ENCODE peak calls at places on chromosomes 7 and 10, in four cellular contexts. P is CD4-positive, alpha-beta T cell; I is fibroblast of the aortic adventitia; O is activated B cell treated with CpG ODN at 0.5 μM for 24 hours. S is an unnamed sample.

GRCh38 chr10:77500754-77501151 is 136.9 kb downstream of the KCNMA1 start:
- DNase-seq in P (no peak), I (no peak), O (no peak), S (no peak)

GRCh38 chr10:11546581-11546980 is 64.9 kb downstream of the USP6NL start:
- DNase-seq in P (no peak), I (no peak), O (no peak), S (no peak)

GRCh38 chr10:124152139-124152780 is 58.9 kb upstream of the CHST15 start:
- DNase-seq in P (peak; percentile 31), I (peak; percentile 90), O (no peak), S (no peak)

GRCh38 chr7:5689118-5689517 is 92.3 kb downstream of the RNF216 start:
- DNase-seq in P (peak; percentile 62), I (peak; percentile 68), O (no peak), S (no peak)

GRCh38 chr7:36945612-36946400 is 221.5 kb upstream of the AOAH start:
- DNase-seq in P (no peak), I (no peak), O (no peak), S (no peak)

GRCh38 chr10:80596391-80597257 is 58.9 kb downstream of the SH2D4B start:
- DNase-seq in P (peak; percentile 36), I (peak; percentile 29), O (no peak), S (peak; percentile 20)

GRCh38 chr10:126041804-126042231 is 145.5 kb downstream of the FANK1 start:
- DNase-seq in P (peak; percentile 54), I (peak; percentile 50), O (peak; percentile 82), S (no peak)

GRCh38 chr7:125173571-125173970 is 243.9 kb upstream of the POT1 start:
- DNase-seq in P (no peak), I (no peak), O (no peak), S (no peak)

GRCh38 chr7:116984917-116985316 is 31.6 kb downstream of the ST7 start:
- DNase-seq in P (no peak), I (peak; percentile 58), O (no peak), S (no peak)

GRCh38 chr10:112361951-112362770 is 11.8 kb upstream of the ACSL5 start:
- DNase-seq in P (no peak), I (peak; percentile 74), O (no peak), S (no peak)

GRCh38 chr7:30778246-30779025 is 7.2 kb downstream of the MINDY4 start:
- DNase-seq in P (no peak), I (peak; percentile 66), O (no peak), S (no peak)

GRCh38 chr10:106519376-106520035 is 645.0 kb downstream of the SORCS1 start:
- DNase-seq in P (no peak), I (no peak), O (no peak), S (no peak)

GRCh38 chr10:101121661-101122045 is 9.4 kb upstream of the TLX1 start:
- DNase-seq in P (no peak), I (no peak), O (no peak), S (no peak)

GRCh38 chr7:155455776-155456516 is 2.0 kb upstream of the EN2 start:
- DNase-seq in P (no peak), I (no peak), O (no peak), S (no peak)

GRCh38 chr7:26713981-26714380 is 150.4 kb downstream of the SKAP2 start:
- DNase-seq in P (no peak), I (no peak), O (no peak), S (no peak)

GRCh38 chr10:91579351-91579985 is 53.4 kb downstream of the PPP1R3C start:
- DNase-seq in P (no peak), I (peak; percentile 72), O (no peak), S (no peak)

GRCh38 chr10:75208177-75208576 is 2.4 kb upstream of the VDAC2 start:
- DNase-seq in P (no peak), I (peak; percentile 79), O (no peak), S (no peak)

DNA sequence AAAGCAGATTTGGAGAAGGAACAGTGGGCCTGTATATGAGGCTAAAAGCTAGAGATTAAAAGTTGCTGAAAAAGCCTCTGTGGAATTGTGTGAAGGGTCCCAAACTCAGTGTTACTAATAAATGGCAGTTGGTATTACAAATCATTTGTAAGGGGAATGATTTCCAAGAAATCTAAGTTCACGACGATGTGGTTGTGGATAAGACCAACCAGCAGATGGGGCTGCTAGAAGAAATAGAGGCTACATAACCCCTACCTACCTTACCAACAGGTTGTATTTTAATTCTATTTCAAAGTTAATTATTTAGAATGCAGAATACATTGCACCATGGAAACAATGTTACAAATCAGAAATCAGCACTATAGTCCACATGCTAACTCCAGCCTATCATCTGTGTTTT is 377.1 kb downstream of the HPSE2 start:
- DNase-seq in P (no peak), I (no peak), O (no peak), S (no peak)
- TF ChIP-seq CTCF in P (no peak), I (no peak), O (no peak), S (no peak)

DNA sequence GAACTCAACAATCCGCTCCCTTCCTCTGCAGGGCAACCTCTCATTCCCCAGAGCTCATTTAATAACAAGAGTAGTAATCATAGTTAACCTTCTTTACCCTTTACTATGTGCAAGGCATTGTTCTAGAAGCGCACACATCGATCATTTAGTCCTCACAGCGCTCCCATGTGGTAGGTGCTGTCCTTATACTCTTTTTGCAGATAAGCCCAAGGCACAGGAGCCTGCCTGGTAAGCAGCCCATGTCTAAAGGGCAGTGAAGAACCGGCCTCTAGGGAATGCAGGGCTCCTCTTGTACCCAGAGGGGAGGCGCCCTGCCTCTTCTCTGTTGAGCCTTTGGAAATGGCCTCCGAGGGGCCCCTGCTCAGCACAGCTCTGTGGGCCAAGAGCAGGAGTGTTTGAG is 14.3 kb downstream of the CHST3 start:
- DNase-seq in P (no peak), I (no peak), O (no peak), S (no peak)
- TF ChIP-seq CTCF in P (no peak), I (no peak), O (no peak), S (no peak)

DNA sequence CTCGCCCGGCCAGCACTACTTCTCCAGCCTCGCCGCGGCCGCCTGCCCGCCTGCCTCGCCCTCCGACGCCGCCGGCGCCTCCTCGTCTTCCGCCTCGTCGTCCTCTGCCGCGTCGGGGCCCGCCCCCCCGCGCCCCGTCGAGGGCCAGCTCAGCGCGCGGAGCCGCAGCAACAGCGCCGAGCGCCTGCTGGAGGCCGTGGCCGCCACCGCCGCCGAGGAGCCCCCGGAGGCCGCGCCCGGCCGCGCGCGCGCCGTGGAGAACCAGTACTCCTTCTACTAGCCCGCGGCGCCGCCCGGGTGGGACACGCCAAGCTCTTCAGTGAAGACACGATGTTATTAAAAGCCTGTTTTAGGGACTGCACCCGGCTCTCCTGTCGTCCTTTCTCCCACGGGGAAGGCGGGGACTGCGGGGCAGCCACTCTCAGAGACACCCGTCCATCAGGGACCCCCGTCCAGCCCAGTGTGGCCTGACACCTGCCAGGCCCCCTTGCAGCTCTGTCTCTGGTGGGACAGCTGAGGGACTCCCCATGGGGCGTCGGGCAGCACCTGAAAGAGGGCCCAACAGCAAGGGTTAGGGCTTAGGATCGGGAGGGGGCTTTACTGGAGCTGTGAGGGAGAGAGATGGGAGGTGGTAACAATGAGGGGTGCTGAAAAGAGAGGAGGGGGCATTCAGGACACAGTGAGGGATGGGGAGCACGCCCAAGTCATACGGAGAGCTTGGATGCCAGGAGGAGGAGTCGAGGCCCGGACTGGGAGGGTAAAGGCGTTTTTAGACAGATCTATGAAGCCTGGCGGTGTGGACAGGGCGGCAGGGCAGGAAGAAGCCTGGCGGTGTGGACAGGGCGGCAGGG is 34.7 kb downstream of the SPDYE6 start:
- DNase-seq in P (no peak), I (no peak), O (peak; percentile 45), S (no peak)
- TF ChIP-seq CTCF in P (no peak), I (no peak), O (no peak), S (no peak)

GRCh38 chr7:73735526-73735905 is 3.1 kb downstream of the ABHD11 start:
- DNase-seq in P (no peak), I (no peak), O (no peak), S (no peak)
- TF ChIP-seq CTCF in P (no peak), I (no peak), O (no peak), S (no peak)

GRCh38 chr10:4839353-4839752 is 13.3 kb downstream of the AKR1E2 start:
- DNase-seq in P (no peak), I (no peak), O (no peak), S (no peak)
- TF ChIP-seq CTCF in P (no peak), I (no peak), O (no peak), S (no peak)

DNA sequence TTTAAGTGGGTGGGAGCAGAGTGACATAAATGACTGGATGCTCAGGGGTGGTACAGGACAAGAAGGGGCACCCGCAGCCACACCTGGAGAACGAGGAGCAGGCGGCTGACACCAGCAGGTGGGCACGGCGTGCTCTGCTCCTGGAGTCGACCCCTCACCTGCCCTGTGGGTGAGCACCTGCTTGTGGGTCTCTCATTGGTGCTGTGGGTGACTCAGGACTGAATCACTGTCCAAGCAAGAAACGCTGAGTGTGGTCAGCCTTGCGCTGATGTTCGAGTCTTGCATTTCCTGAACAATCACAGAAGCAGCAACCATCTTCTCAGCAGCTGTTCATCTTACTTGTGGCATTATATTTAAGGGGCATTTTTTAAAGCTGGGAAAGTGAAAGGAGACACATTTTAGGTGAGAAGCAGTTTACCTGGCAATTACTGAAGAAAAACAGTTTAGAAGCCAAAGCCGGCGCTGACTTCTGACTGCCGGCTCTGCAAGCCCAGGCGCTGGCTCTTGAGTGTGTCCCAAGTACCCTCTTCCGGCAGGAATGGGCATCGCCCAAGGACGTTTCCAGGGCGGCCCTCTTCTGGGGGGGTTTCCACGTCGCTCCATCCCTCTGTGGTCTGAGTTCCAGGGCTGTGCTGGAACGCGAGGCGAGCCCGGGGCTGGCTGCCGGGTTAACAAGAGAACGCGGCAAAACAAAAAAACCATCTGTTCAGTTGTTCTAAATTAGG is 145.2 kb upstream of the PFKP start:
- DNase-seq in P (no peak), I (no peak), O (no peak), S (no peak)
- TF ChIP-seq CTCF in P (no peak), I (no peak), O (no peak), S (no peak)

GRCh38 chr10:65555192-65555591 is 1370.6 kb upstream of the LRRTM3 start:
- DNase-seq in P (no peak), I (no peak), O (no peak), S (no peak)
- TF ChIP-seq CTCF in P (no peak), I (no peak), O (no peak), S (no peak)

S was measured in Peyer's patch.